ENCODE peak calls at places on chromosome 11, in nine cellular contexts. X, J, H, T, U, I, R, V and B are unnamed samples.

GRCh38 chr11:57885298-57886035 is 123.9 kb downstream of the CTNND1 start:
- DNase-seq in I (no peak), R (no peak), H (no peak), V (no peak), X (peak; percentile 52), T (peak; percentile 46), J (no peak), U (no peak), B (no peak)

GRCh38 chr11:64887757-64888405 is 9.5 kb upstream of the EHD1 start:
- DNase-seq in X (peak; percentile 91), I (peak; percentile 78), J (peak; percentile 90), R (peak; percentile 60), T (peak; percentile 91), V (no peak), H (peak; percentile 25), U (peak; percentile 64), B (no peak)

GRCh38 chr11:46380340-46381045 is 976 bp upstream of the MDK start:
- DNase-seq in R (peak; percentile 48), V (no peak), U (peak; percentile 57), T (peak; percentile 91), H (no peak), X (peak; percentile 91), J (peak; percentile 56), I (peak; percentile 31), B (peak; percentile 77)

GRCh38 chr11:34898474-34898873 is 17.7 kb downstream of the APIP start:
- DNase-seq in I (no peak), U (no peak), X (no peak), R (no peak), T (no peak), J (no peak), V (no peak), H (no peak), B (no peak)

GRCh38 chr11:114031599-114032320 is 27.8 kb upstream of the ZBTB16 start:
- DNase-seq in J (no peak), U (peak; percentile 30), V (no peak), T (no peak), R (no peak), X (no peak), I (no peak), H (no peak), B (no peak)

GRCh38 chr11:68550485-68550817 is 89.9 kb downstream of the PPP6R3 start:
- DNase-seq in V (no peak), X (no peak), J (no peak), T (no peak), I (no peak), R (no peak), H (no peak), U (no peak), B (no peak)

GRCh38 chr11:101442171-101442570 is 141.6 kb downstream of the TRPC6 start:
- DNase-seq in U (no peak), T (no peak), I (no peak), X (no peak), H (peak; percentile 71), V (no peak), J (no peak), R (no peak), B (no peak)

GRCh38 chr11:11113676-11114075 is 239.4 kb downstream of the CSNK2A3 start:
- DNase-seq in J (no peak), U (no peak), I (no peak), V (no peak), X (no peak), R (no peak), T (no peak), H (no peak), B (no peak)

GRCh38 chr11:112554586-112554985 is 293.9 kb upstream of the PLET1 start:
- DNase-seq in U (no peak), J (no peak), V (no peak), R (no peak), H (no peak), I (no peak), X (no peak), T (no peak), B (no peak)

GRCh38 chr11:115463606-115464005 is 40.6 kb downstream of the CADM1 start:
- DNase-seq in H (no peak), U (no peak), T (no peak), V (no peak), I (no peak), R (no peak), J (no peak), X (no peak), B (no peak)

GRCh38 chr11:46528445-46529085 is 65.3 kb downstream of the AMBRA1 start:
- DNase-seq in V (no peak), J (no peak), U (no peak), R (no peak), I (no peak), T (no peak), H (no peak), X (no peak), B (no peak)

GRCh38 chr11:78651136-78651775 is 76.6 kb upstream of the NARS2 start:
- DNase-seq in T (no peak), X (peak; percentile 7), V (no peak), J (no peak), H (no peak), I (no peak), R (no peak), U (no peak), B (no peak)